ENCODE peak calls at places on chromosome 7, in nine cellular contexts. One of them, this sample, is unnamed. For H3K4me1, the result is how much of the 10 kb centered on the place peaks cover.

GRCh38 chr7:94374231-94374630 is 20.5 kb upstream of the COL1A2 start:
- DNase-seq in upper lobe of left lung: no peak
- DNase-seq in neural progenitor cell: peak
- DNase-seq in naive thymus-derived CD4-positive, alpha-beta T cell: no peak
- DNase-seq in heart right ventricle: peak
- DNase-seq in body of pancreas: peak
- DNase-seq in DND-41: no peak
- DNase-seq in mesenchymal stem cell: peak
- DNase-seq in adrenal gland: no peak
- DNase-seq in this sample: peak

GRCh38 chr7:48414005-48414732 is 242.9 kb downstream of the ABCA13 start:
- DNase-seq in heart right ventricle: no peak
- DNase-seq in mesenchymal stem cell: no peak
- DNase-seq in upper lobe of left lung: no peak
- DNase-seq in naive thymus-derived CD4-positive, alpha-beta T cell: no peak
- DNase-seq in neural progenitor cell: no peak
- DNase-seq in body of pancreas: no peak
- DNase-seq in DND-41: no peak
- DNase-seq in adrenal gland: no peak
- DNase-seq in this sample: no peak

GRCh38 chr7:93226310-93226709 is at the start of gene HEPACAM2:
- DNase-seq in heart right ventricle: no peak
- DNase-seq in naive thymus-derived CD4-positive, alpha-beta T cell: no peak
- DNase-seq in DND-41: no peak
- DNase-seq in adrenal gland: no peak
- DNase-seq in body of pancreas: no peak
- DNase-seq in upper lobe of left lung: no peak
- DNase-seq in neural progenitor cell: no peak
- DNase-seq in mesenchymal stem cell: no peak
- DNase-seq in this sample: no peak

GRCh38 chr7:27237735-27238334 is 4.8 kb upstream of the EVX1 start:
- DNase-seq in neural progenitor cell: no peak
- DNase-seq in naive thymus-derived CD4-positive, alpha-beta T cell: no peak
- DNase-seq in mesenchymal stem cell: peak
- DNase-seq in DND-41: no peak
- DNase-seq in upper lobe of left lung: no peak
- DNase-seq in heart right ventricle: no peak
- DNase-seq in body of pancreas: no peak
- DNase-seq in adrenal gland: no peak
- DNase-seq in this sample: no peak

GRCh38 chr7:23938937-23939552 is 229.0 kb downstream of the STK31 start:
- DNase-seq in mesenchymal stem cell: peak
- DNase-seq in body of pancreas: peak
- DNase-seq in naive thymus-derived CD4-positive, alpha-beta T cell: no peak
- DNase-seq in upper lobe of left lung: no peak
- DNase-seq in neural progenitor cell: peak
- DNase-seq in heart right ventricle: no peak
- DNase-seq in adrenal gland: no peak
- DNase-seq in DND-41: peak
- DNase-seq in this sample: no peak

GRCh38 chr7:148672041-148672440 is 26.7 kb upstream of the CUL1 start:
- DNase-seq in upper lobe of left lung: no peak
- DNase-seq in adrenal gland: no peak
- DNase-seq in body of pancreas: no peak
- DNase-seq in DND-41: peak
- DNase-seq in mesenchymal stem cell: no peak
- DNase-seq in heart right ventricle: no peak
- DNase-seq in naive thymus-derived CD4-positive, alpha-beta T cell: no peak
- DNase-seq in neural progenitor cell: no peak
- DNase-seq in this sample: no peak

GRCh38 chr7:155589001-155589980 is 42.9 kb upstream of the CNPY1 start:
- DNase-seq in naive thymus-derived CD4-positive, alpha-beta T cell: no peak
- DNase-seq in adrenal gland: no peak
- DNase-seq in DND-41: no peak
- DNase-seq in neural progenitor cell: no peak
- DNase-seq in body of pancreas: no peak
- DNase-seq in heart right ventricle: no peak
- DNase-seq in mesenchymal stem cell: no peak
- DNase-seq in upper lobe of left lung: no peak
- DNase-seq in this sample: no peak

GRCh38 chr7:142811154-142811737 is 40.5 kb downstream of the PRSS2 start:
- DNase-seq in neural progenitor cell: peak
- DNase-seq in naive thymus-derived CD4-positive, alpha-beta T cell: peak
- DNase-seq in mesenchymal stem cell: peak
- DNase-seq in body of pancreas: peak
- DNase-seq in heart right ventricle: no peak
- DNase-seq in DND-41: peak
- DNase-seq in upper lobe of left lung: no peak
- DNase-seq in adrenal gland: no peak
- DNase-seq in this sample: no peak

GRCh38 chr7:116772926-116773749 is 89.2 kb upstream of the CAPZA2 start:
- DNase-seq in adrenal gland: no peak
- DNase-seq in mesenchymal stem cell: no peak
- DNase-seq in body of pancreas: no peak
- DNase-seq in neural progenitor cell: no peak
- DNase-seq in upper lobe of left lung: no peak
- DNase-seq in heart right ventricle: no peak
- DNase-seq in DND-41: no peak
- DNase-seq in naive thymus-derived CD4-positive, alpha-beta T cell: no peak
- DNase-seq in this sample: no peak

GRCh38 chr7:157253850-157254249 is 83.0 kb upstream of the DNAJB6 start:
- DNase-seq in naive thymus-derived CD4-positive, alpha-beta T cell: no peak
- DNase-seq in DND-41: no peak
- DNase-seq in mesenchymal stem cell: no peak
- DNase-seq in upper lobe of left lung: peak
- DNase-seq in neural progenitor cell: no peak
- DNase-seq in heart right ventricle: peak
- DNase-seq in body of pancreas: peak
- DNase-seq in adrenal gland: peak
- DNase-seq in this sample: peak

GRCh38 chr7:30888783-30889182 is 22.9 kb upstream of the AQP1 start:
- DNase-seq in body of pancreas: no peak
- DNase-seq in adrenal gland: no peak
- DNase-seq in neural progenitor cell: no peak
- DNase-seq in DND-41: no peak
- DNase-seq in naive thymus-derived CD4-positive, alpha-beta T cell: no peak
- DNase-seq in heart right ventricle: no peak
- DNase-seq in upper lobe of left lung: no peak
- DNase-seq in mesenchymal stem cell: peak
- DNase-seq in this sample: no peak

GRCh38 chr7:30922596-30922995 is 10.9 kb downstream of the AQP1 start:
- DNase-seq in naive thymus-derived CD4-positive, alpha-beta T cell: no peak
- DNase-seq in adrenal gland: peak
- DNase-seq in mesenchymal stem cell: no peak
- DNase-seq in heart right ventricle: peak
- DNase-seq in body of pancreas: no peak
- DNase-seq in neural progenitor cell: no peak
- DNase-seq in DND-41: no peak
- DNase-seq in upper lobe of left lung: peak
- DNase-seq in this sample: peak

GRCh38 chr7:149838992-149839408 is 825 bp downstream of the ZNF862 start:
- DNase-seq in upper lobe of left lung: no peak
- DNase-seq in body of pancreas: no peak
- DNase-seq in naive thymus-derived CD4-positive, alpha-beta T cell: no peak
- DNase-seq in heart right ventricle: no peak
- DNase-seq in adrenal gland: no peak
- DNase-seq in neural progenitor cell: peak
- DNase-seq in mesenchymal stem cell: peak
- DNase-seq in DND-41: no peak
- DNase-seq in this sample: peak

GRCh38 chr7:135170223-135170997 is at the start of gene CYREN:
- DNase-seq in heart right ventricle: peak
- DNase-seq in naive thymus-derived CD4-positive, alpha-beta T cell: peak
- DNase-seq in upper lobe of left lung: peak
- DNase-seq in adrenal gland: peak
- DNase-seq in DND-41: peak
- DNase-seq in body of pancreas: peak
- DNase-seq in mesenchymal stem cell: peak
- DNase-seq in neural progenitor cell: peak
- DNase-seq in this sample: peak

DNA sequence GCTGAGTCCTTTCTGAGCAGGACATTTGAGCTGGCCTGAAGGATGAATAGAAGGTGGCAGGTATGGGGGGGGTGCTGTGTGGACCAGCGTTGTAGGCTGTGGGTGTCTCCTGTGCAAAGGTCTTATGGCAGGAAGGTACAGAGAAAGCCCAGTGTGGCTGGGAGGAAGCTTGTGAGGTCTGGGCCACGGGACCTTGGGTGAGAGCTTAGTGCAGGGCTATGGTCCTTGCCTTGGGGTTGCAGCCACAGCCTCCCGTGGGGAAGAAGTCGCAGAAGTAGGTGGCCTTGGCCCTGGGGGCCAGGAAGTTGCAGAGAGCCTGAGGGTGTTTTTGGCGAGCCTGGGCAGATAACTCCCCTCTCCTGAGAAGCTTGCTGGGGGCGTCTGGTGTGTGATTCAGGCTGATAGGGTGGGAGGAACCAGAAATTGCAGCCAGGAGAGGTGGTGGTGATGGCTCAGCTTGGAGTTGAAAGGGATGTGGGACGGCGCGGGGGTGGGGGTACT is 172.0 kb upstream of the TNRC18 start:
- DNase-seq in neural progenitor cell: no peak
- DNase-seq in adrenal gland: no peak
- DNase-seq in mesenchymal stem cell: no peak
- DNase-seq in DND-41: peak
- DNase-seq in upper lobe of left lung: no peak
- DNase-seq in naive thymus-derived CD4-positive, alpha-beta T cell: peak
- DNase-seq in body of pancreas: no peak
- DNase-seq in heart right ventricle: no peak
- DNase-seq in this sample: no peak
- H3K4me3 ChIP-seq in neural progenitor cell: peak
- H3K4me3 ChIP-seq in adrenal gland: peak
- H3K4me3 ChIP-seq in mesenchymal stem cell: peak
- H3K4me3 ChIP-seq in DND-41: no peak
- H3K4me3 ChIP-seq in upper lobe of left lung: peak
- H3K4me3 ChIP-seq in naive thymus-derived CD4-positive, alpha-beta T cell: peak
- H3K4me3 ChIP-seq in body of pancreas: no peak
- H3K4me3 ChIP-seq in heart right ventricle: peak
- H3K4me3 ChIP-seq in this sample: peak

GRCh38 chr7:129617178-129617577 is 5.7 kb downstream of the NRF1 start:
- DNase-seq in mesenchymal stem cell: no peak
- DNase-seq in body of pancreas: no peak
- DNase-seq in DND-41: no peak
- DNase-seq in naive thymus-derived CD4-positive, alpha-beta T cell: no peak
- DNase-seq in adrenal gland: no peak
- DNase-seq in heart right ventricle: no peak
- DNase-seq in upper lobe of left lung: no peak
- DNase-seq in neural progenitor cell: no peak
- DNase-seq in this sample: no peak
- H3K4me1 ChIP-seq in mesenchymal stem cell: under half
- H3K4me1 ChIP-seq in body of pancreas: under half
- H3K4me1 ChIP-seq in DND-41: under half
- H3K4me1 ChIP-seq in naive thymus-derived CD4-positive, alpha-beta T cell: under half
- H3K4me1 ChIP-seq in adrenal gland: under half
- H3K4me1 ChIP-seq in heart right ventricle: under half
- H3K4me1 ChIP-seq in upper lobe of left lung: under half
- H3K4me1 ChIP-seq in neural progenitor cell: under half
- H3K4me1 ChIP-seq in this sample: under half

GRCh38 chr7:138239244-138239643 is 163.0 kb downstream of the AKR1D1 start:
- DNase-seq in upper lobe of left lung: no peak
- DNase-seq in heart right ventricle: no peak
- DNase-seq in adrenal gland: no peak
- DNase-seq in naive thymus-derived CD4-positive, alpha-beta T cell: no peak
- DNase-seq in body of pancreas: no peak
- DNase-seq in mesenchymal stem cell: peak
- DNase-seq in neural progenitor cell: no peak
- DNase-seq in DND-41: no peak
- DNase-seq in this sample: no peak

GRCh38 chr7:138238734-138239133 is 162.5 kb downstream of the AKR1D1 start:
- DNase-seq in heart right ventricle: no peak
- DNase-seq in adrenal gland: no peak
- DNase-seq in upper lobe of left lung: no peak
- DNase-seq in neural progenitor cell: no peak
- DNase-seq in mesenchymal stem cell: no peak
- DNase-seq in body of pancreas: no peak
- DNase-seq in naive thymus-derived CD4-positive, alpha-beta T cell: no peak
- DNase-seq in DND-41: no peak
- DNase-seq in this sample: no peak

GRCh38 chr7:138237995-138238394 is 161.7 kb downstream of the AKR1D1 start:
- DNase-seq in adrenal gland: no peak
- DNase-seq in upper lobe of left lung: no peak
- DNase-seq in DND-41: no peak
- DNase-seq in naive thymus-derived CD4-positive, alpha-beta T cell: no peak
- DNase-seq in heart right ventricle: no peak
- DNase-seq in neural progenitor cell: no peak
- DNase-seq in mesenchymal stem cell: no peak
- DNase-seq in body of pancreas: no peak
- DNase-seq in this sample: no peak

GRCh38 chr7:138233189-138233588 is 156.9 kb downstream of the AKR1D1 start:
- DNase-seq in heart right ventricle: no peak
- DNase-seq in mesenchymal stem cell: no peak
- DNase-seq in upper lobe of left lung: no peak
- DNase-seq in DND-41: peak
- DNase-seq in naive thymus-derived CD4-positive, alpha-beta T cell: no peak
- DNase-seq in adrenal gland: no peak
- DNase-seq in neural progenitor cell: no peak
- DNase-seq in body of pancreas: no peak
- DNase-seq in this sample: no peak

GRCh38 chr7:138235207-138235606 is 158.9 kb downstream of the AKR1D1 start:
- DNase-seq in DND-41: no peak
- DNase-seq in upper lobe of left lung: no peak
- DNase-seq in naive thymus-derived CD4-positive, alpha-beta T cell: no peak
- DNase-seq in adrenal gland: no peak
- DNase-seq in heart right ventricle: no peak
- DNase-seq in neural progenitor cell: no peak
- DNase-seq in body of pancreas: peak
- DNase-seq in mesenchymal stem cell: no peak
- DNase-seq in this sample: no peak
- H3K27ac ChIP-seq in DND-41: no peak
- H3K27ac ChIP-seq in upper lobe of left lung: no peak
- H3K27ac ChIP-seq in naive thymus-derived CD4-positive, alpha-beta T cell: no peak
- H3K27ac ChIP-seq in adrenal gland: no peak
- H3K27ac ChIP-seq in heart right ventricle: no peak
- H3K27ac ChIP-seq in neural progenitor cell: no peak
- H3K27ac ChIP-seq in body of pancreas: no peak
- H3K27ac ChIP-seq in mesenchymal stem cell: no peak
- H3K27ac ChIP-seq in this sample: no peak

DNA sequence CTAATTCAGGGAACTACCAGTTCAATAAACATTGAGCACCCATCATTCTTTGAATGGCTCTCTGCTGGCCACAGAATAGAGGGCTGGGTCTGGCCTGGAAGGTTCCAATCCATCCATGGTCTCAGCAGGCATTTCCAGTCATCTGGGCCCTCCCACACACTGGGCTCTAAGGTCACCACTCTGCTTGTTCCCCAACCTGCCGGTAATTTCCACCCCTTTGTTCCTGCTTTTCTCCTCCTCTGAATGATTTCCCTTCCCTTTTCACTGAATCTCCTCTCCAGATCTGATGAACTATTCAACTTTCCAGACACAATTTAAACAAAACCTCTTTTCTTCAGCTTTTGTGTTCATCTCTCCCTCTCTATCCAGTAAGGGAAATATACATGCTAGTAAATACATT is 2.6 kb downstream of the BZW2 start:
- DNase-seq in heart right ventricle: no peak
- DNase-seq in mesenchymal stem cell: no peak
- DNase-seq in neural progenitor cell: peak
- DNase-seq in adrenal gland: no peak
- DNase-seq in upper lobe of left lung: no peak
- DNase-seq in naive thymus-derived CD4-positive, alpha-beta T cell: no peak
- DNase-seq in body of pancreas: no peak
- DNase-seq in DND-41: no peak
- DNase-seq in this sample: no peak
- H3K4me3 ChIP-seq in heart right ventricle: no peak
- H3K4me3 ChIP-seq in mesenchymal stem cell: peak
- H3K4me3 ChIP-seq in neural progenitor cell: peak
- H3K4me3 ChIP-seq in adrenal gland: no peak
- H3K4me3 ChIP-seq in upper lobe of left lung: no peak
- H3K4me3 ChIP-seq in naive thymus-derived CD4-positive, alpha-beta T cell: no peak
- H3K4me3 ChIP-seq in body of pancreas: no peak
- H3K4me3 ChIP-seq in DND-41: no peak
- H3K4me3 ChIP-seq in this sample: no peak

GRCh38 chr7:102101111-102101551 is 185.5 kb upstream of the SH2B2 start:
- DNase-seq in heart right ventricle: no peak
- DNase-seq in adrenal gland: no peak
- DNase-seq in mesenchymal stem cell: no peak
- DNase-seq in body of pancreas: no peak
- DNase-seq in DND-41: no peak
- DNase-seq in neural progenitor cell: no peak
- DNase-seq in upper lobe of left lung: no peak
- DNase-seq in naive thymus-derived CD4-positive, alpha-beta T cell: no peak
- DNase-seq in this sample: no peak
- H3K4me1 ChIP-seq in heart right ventricle: under half
- H3K4me1 ChIP-seq in adrenal gland: under half
- H3K4me1 ChIP-seq in mesenchymal stem cell: under half
- H3K4me1 ChIP-seq in body of pancreas: under half
- H3K4me1 ChIP-seq in DND-41: under half
- H3K4me1 ChIP-seq in neural progenitor cell: under half
- H3K4me1 ChIP-seq in upper lobe of left lung: under half
- H3K4me1 ChIP-seq in naive thymus-derived CD4-positive, alpha-beta T cell: under half
- H3K4me1 ChIP-seq in this sample: under half

This sample was measured in heart left ventricle.